ENCODE peak calls at places on chromosomes 4 and X, in ten cellular contexts. F, Y, X, H, E, R, I, A, Q and K are unnamed samples.

GRCh38 chr4:8043596-8043995 is 103.9 kb upstream of the AFAP1 start:
- DNase-seq in R (no peak), F (no peak), Y (no peak), H (no peak), E (no peak), A (no peak), I (no peak), X (no peak), Q (no peak), K (no peak)

GRCh38 chrX:151789179-151789800 is 54.7 kb downstream of the CNGA2 start:
- DNase-seq in Y (no peak), A (no peak), X (no peak), E (no peak), F (peak), I (no peak), R (peak), Q (no peak), H (peak), K (peak)

GRCh38 chr4:111641813-111642579 is 503.3 kb upstream of the FAM241A start:
- DNase-seq in A (peak), R (peak), E (peak), H (peak), I (peak), Y (peak), Q (no peak), F (peak), X (peak), K (peak)

GRCh38 chr4:17447056-17447455 is 64.8 kb downstream of the QDPR start:
- DNase-seq in E (no peak), X (no peak), Q (no peak), F (peak), R (no peak), I (no peak), A (no peak), H (no peak), Y (no peak), K (no peak)

GRCh38 chrX:96027363-96027894 is 657.2 kb upstream of the DIAPH2 start:
- DNase-seq in I (no peak), A (no peak), E (no peak), F (peak), H (no peak), R (no peak), X (no peak), Q (no peak), Y (no peak), K (no peak)

GRCh38 chr4:24224446-24224845 is 334.6 kb upstream of the PPARGC1A start:
- DNase-seq in Y (no peak), A (no peak), H (no peak), R (no peak), Q (no peak), I (no peak), E (no peak), X (no peak), F (no peak), K (no peak)

GRCh38 chrX:46777971-46778810 is 19.3 kb upstream of the SLC9A7 start:
- DNase-seq in A (no peak), Q (no peak), E (no peak), F (peak), R (no peak), Y (no peak), I (no peak), X (no peak), H (no peak), K (peak)

GRCh38 chr4:65798498-65799127 is 128.3 kb upstream of the EPHA5 start:
- DNase-seq in F (no peak), Y (no peak), R (no peak), H (no peak), X (no peak), Q (no peak), A (no peak), I (no peak), E (no peak), K (no peak)

GRCh38 chr4:87375719-87376291 is 15.2 kb downstream of the HSD17B11 start:
- DNase-seq in A (no peak), X (no peak), E (peak), Q (no peak), F (peak), H (no peak), I (no peak), R (peak), Y (no peak), K (peak)

GRCh38 chr4:8176547-8177399 is 18.2 kb upstream of the ABLIM2 start:
- DNase-seq in X (no peak), R (peak), Q (no peak), A (peak), H (peak), I (peak), Y (peak), F (peak), E (peak), K (peak)

GRCh38 chr4:86043755-86044592 is 315.9 kb downstream of the MAPK10 start:
- DNase-seq in Y (peak), H (no peak), X (no peak), A (no peak), F (peak), R (no peak), E (peak), Q (no peak), I (peak), K (peak)

GRCh38 chr4:89829470-89830138 is 7.4 kb downstream of the SNCA start:
- DNase-seq in I (no peak), Y (no peak), E (peak), H (no peak), R (peak), A (peak), F (no peak), X (peak), Q (no peak), K (no peak)

GRCh38 chrX:18674417-18674787 is 2.5 kb upstream of the RS1 start:
- DNase-seq in R (peak), I (peak), F (no peak), E (peak), Y (peak), X (no peak), H (peak), A (peak), Q (peak), K (peak)

GRCh38 chr4:10582059-10582686 is 102.4 kb downstream of the CLNK start:
- DNase-seq in F (peak), Y (peak), E (peak), I (peak), A (no peak), X (peak), H (peak), R (peak), Q (no peak), K (peak)

GRCh38 chrX:129641941-129642340 is 12.8 kb downstream of the APLN start:
- DNase-seq in A (no peak), Q (no peak), E (no peak), F (peak), I (no peak), X (no peak), H (no peak), R (no peak), Y (no peak), K (no peak)

GRCh38 chr4:176631611-176632010 is 161.1 kb downstream of the VEGFC start:
- DNase-seq in A (no peak), F (no peak), H (no peak), R (no peak), Q (no peak), E (no peak), X (no peak), I (no peak), Y (no peak), K (no peak)

GRCh38 chrX:28584025-28584424 is 3.2 kb upstream of the IL1RAPL1 start:
- DNase-seq in E (no peak), R (no peak), X (no peak), H (no peak), A (no peak), F (no peak), Q (no peak), Y (no peak), I (no peak), K (no peak)

GRCh38 chr4:73777612-73778011 is 37.2 kb downstream of the CXCL8 start:
- DNase-seq in H (no peak), F (peak), Q (no peak), R (peak), I (no peak), E (no peak), A (no peak), Y (no peak), X (no peak), K (peak)

GRCh38 chr4:174217273-174218126 is 66.0 kb downstream of the FBXO8 start:
- DNase-seq in A (no peak), I (peak), H (peak), F (peak), X (no peak), Q (no peak), Y (no peak), E (no peak), R (peak), K (no peak)

GRCh38 chr4:120209706-120210105 is 143.1 kb upstream of the MAD2L1 start:
- DNase-seq in I (no peak), X (no peak), Y (no peak), R (no peak), E (no peak), H (no peak), A (no peak), Q (no peak), F (no peak), K (no peak)

GRCh38 chr4:137674066-137674465 is 141.8 kb upstream of the PCDH18 start:
- DNase-seq in H (no peak), Q (no peak), F (peak), Y (no peak), A (no peak), X (no peak), E (no peak), I (no peak), R (no peak), K (no peak)

GRCh38 chr4:60089546-60090273 is 1110.4 kb upstream of the ADGRL3 start:
- DNase-seq in E (no peak), A (no peak), Y (no peak), H (no peak), I (no peak), Q (no peak), X (no peak), F (no peak), R (no peak), K (no peak)

GRCh38 chr4:1380368-1381151 is 25.7 kb downstream of the NKX1-1 start:
- DNase-seq in H (no peak), Y (no peak), X (no peak), A (no peak), R (peak), F (no peak), E (no peak), Q (no peak), I (no peak), K (no peak)